ENCODE peak calls at places on chromosomes 16 and 17, in ten cellular contexts. One of them, this sample, is unnamed.

GRCh38 chr17:35010093-35010492 is 29.8 kb downstream of the LIG3 start:
- DNase-seq in mesenchymal stem cell: no peak
- DNase-seq in NCI-H2081: no peak
- DNase-seq in HT-29: no peak
- DNase-seq in CD8-positive, alpha-beta T cell: no peak
- DNase-seq in IMR-90: peak; percentile 17
- DNase-seq in cardiac fibroblast: no peak
- DNase-seq in cardiac muscle cell: no peak
- DNase-seq in stimulated activated naive B cell treated with anti-CD40 and anti-IgM and Interleukin-4, amounts not matched to agents 10 μg/mL and 1 μg/mL and 100 μg/mL, for 72 hours: no peak
- DNase-seq in choroid plexus epithelial cell: peak; percentile 28
- DNase-seq in this sample: peak; percentile 13

GRCh38 chr16:82177555-82177954 is 7.5 kb upstream of the MPHOSPH6 start:
- DNase-seq in choroid plexus epithelial cell: no peak
- DNase-seq in mesenchymal stem cell: no peak
- DNase-seq in cardiac fibroblast: no peak
- DNase-seq in stimulated activated naive B cell treated with anti-CD40 and anti-IgM and Interleukin-4, amounts not matched to agents 10 μg/mL and 1 μg/mL and 100 μg/mL, for 72 hours: no peak
- DNase-seq in NCI-H2081: no peak
- DNase-seq in cardiac muscle cell: no peak
- DNase-seq in CD8-positive, alpha-beta T cell: no peak
- DNase-seq in HT-29: no peak
- DNase-seq in IMR-90: no peak
- DNase-seq in this sample: no peak

GRCh38 chr17:75271955-75272847 is 1.2 kb upstream of the MIF4GD start:
- DNase-seq in mesenchymal stem cell: no peak
- DNase-seq in CD8-positive, alpha-beta T cell: no peak
- DNase-seq in HT-29: peak; percentile 40
- DNase-seq in IMR-90: peak; percentile 65
- DNase-seq in choroid plexus epithelial cell: no peak
- DNase-seq in cardiac fibroblast: no peak
- DNase-seq in cardiac muscle cell: peak; percentile 46
- DNase-seq in stimulated activated naive B cell treated with anti-CD40 and anti-IgM and Interleukin-4, amounts not matched to agents 10 μg/mL and 1 μg/mL and 100 μg/mL, for 72 hours: no peak
- DNase-seq in NCI-H2081: peak; percentile 21
- DNase-seq in this sample: peak; percentile 77

GRCh38 chr16:11097094-11097781 is 152.9 kb downstream of the CLEC16A start:
- DNase-seq in cardiac muscle cell: no peak
- DNase-seq in mesenchymal stem cell: no peak
- DNase-seq in stimulated activated naive B cell treated with anti-CD40 and anti-IgM and Interleukin-4, amounts not matched to agents 10 μg/mL and 1 μg/mL and 100 μg/mL, for 72 hours: no peak
- DNase-seq in HT-29: no peak
- DNase-seq in cardiac fibroblast: no peak
- DNase-seq in choroid plexus epithelial cell: no peak
- DNase-seq in IMR-90: no peak
- DNase-seq in NCI-H2081: no peak
- DNase-seq in CD8-positive, alpha-beta T cell: no peak
- DNase-seq in this sample: no peak

GRCh38 chr17:35731932-35732805 is 730 bp downstream of the RASL10B start:
- DNase-seq in choroid plexus epithelial cell: no peak
- DNase-seq in cardiac muscle cell: no peak
- DNase-seq in CD8-positive, alpha-beta T cell: no peak
- DNase-seq in NCI-H2081: no peak
- DNase-seq in HT-29: no peak
- DNase-seq in stimulated activated naive B cell treated with anti-CD40 and anti-IgM and Interleukin-4, amounts not matched to agents 10 μg/mL and 1 μg/mL and 100 μg/mL, for 72 hours: no peak
- DNase-seq in mesenchymal stem cell: peak; percentile 33
- DNase-seq in cardiac fibroblast: no peak
- DNase-seq in IMR-90: no peak
- DNase-seq in this sample: no peak

GRCh38 chr16:90019543-90020259 is 445 bp upstream of the DBNDD1 start:
- DNase-seq in stimulated activated naive B cell treated with anti-CD40 and anti-IgM and Interleukin-4, amounts not matched to agents 10 μg/mL and 1 μg/mL and 100 μg/mL, for 72 hours: no peak
- DNase-seq in mesenchymal stem cell: peak; percentile 81
- DNase-seq in cardiac muscle cell: no peak
- DNase-seq in NCI-H2081: peak; percentile 59
- DNase-seq in IMR-90: peak; percentile 89
- DNase-seq in cardiac fibroblast: peak; percentile 11
- DNase-seq in HT-29: peak; percentile 30
- DNase-seq in CD8-positive, alpha-beta T cell: peak; percentile 54
- DNase-seq in choroid plexus epithelial cell: peak; percentile 75
- DNase-seq in this sample: peak; percentile 77

GRCh38 chr16:76235025-76235424 is 42.2 kb upstream of the CNTNAP4 start:
- DNase-seq in cardiac fibroblast: no peak
- DNase-seq in cardiac muscle cell: no peak
- DNase-seq in IMR-90: no peak
- DNase-seq in choroid plexus epithelial cell: no peak
- DNase-seq in CD8-positive, alpha-beta T cell: no peak
- DNase-seq in HT-29: no peak
- DNase-seq in stimulated activated naive B cell treated with anti-CD40 and anti-IgM and Interleukin-4, amounts not matched to agents 10 μg/mL and 1 μg/mL and 100 μg/mL, for 72 hours: no peak
- DNase-seq in NCI-H2081: no peak
- DNase-seq in mesenchymal stem cell: no peak
- DNase-seq in this sample: no peak

GRCh38 chr16:83441523-83441922 is 366.3 kb upstream of the HSBP1 start:
- DNase-seq in cardiac muscle cell: no peak
- DNase-seq in NCI-H2081: no peak
- DNase-seq in CD8-positive, alpha-beta T cell: no peak
- DNase-seq in mesenchymal stem cell: no peak
- DNase-seq in stimulated activated naive B cell treated with anti-CD40 and anti-IgM and Interleukin-4, amounts not matched to agents 10 μg/mL and 1 μg/mL and 100 μg/mL, for 72 hours: no peak
- DNase-seq in IMR-90: peak; percentile 10
- DNase-seq in cardiac fibroblast: no peak
- DNase-seq in choroid plexus epithelial cell: no peak
- DNase-seq in HT-29: no peak
- DNase-seq in this sample: peak; percentile 60

GRCh38 chr16:56990407-56991286 is 1.3 kb downstream of the NLRC5 start:
- DNase-seq in IMR-90: no peak
- DNase-seq in cardiac muscle cell: no peak
- DNase-seq in HT-29: no peak
- DNase-seq in mesenchymal stem cell: no peak
- DNase-seq in stimulated activated naive B cell treated with anti-CD40 and anti-IgM and Interleukin-4, amounts not matched to agents 10 μg/mL and 1 μg/mL and 100 μg/mL, for 72 hours: no peak
- DNase-seq in NCI-H2081: no peak
- DNase-seq in choroid plexus epithelial cell: no peak
- DNase-seq in cardiac fibroblast: no peak
- DNase-seq in CD8-positive, alpha-beta T cell: no peak
- DNase-seq in this sample: no peak

GRCh38 chr16:1981972-1982574 is 804 bp upstream of the NOXO1 start:
- DNase-seq in mesenchymal stem cell: no peak
- DNase-seq in IMR-90: no peak
- DNase-seq in stimulated activated naive B cell treated with anti-CD40 and anti-IgM and Interleukin-4, amounts not matched to agents 10 μg/mL and 1 μg/mL and 100 μg/mL, for 72 hours: no peak
- DNase-seq in choroid plexus epithelial cell: no peak
- DNase-seq in cardiac muscle cell: no peak
- DNase-seq in HT-29: peak; percentile 94
- DNase-seq in CD8-positive, alpha-beta T cell: no peak
- DNase-seq in NCI-H2081: no peak
- DNase-seq in cardiac fibroblast: no peak
- DNase-seq in this sample: no peak

GRCh38 chr17:27276653-27277156 is 17.2 kb upstream of the WSB1 start:
- DNase-seq in cardiac muscle cell: peak; percentile 90
- DNase-seq in mesenchymal stem cell: no peak
- DNase-seq in choroid plexus epithelial cell: no peak
- DNase-seq in cardiac fibroblast: peak; percentile 66
- DNase-seq in NCI-H2081: no peak
- DNase-seq in CD8-positive, alpha-beta T cell: no peak
- DNase-seq in stimulated activated naive B cell treated with anti-CD40 and anti-IgM and Interleukin-4, amounts not matched to agents 10 μg/mL and 1 μg/mL and 100 μg/mL, for 72 hours: no peak
- DNase-seq in HT-29: no peak
- DNase-seq in IMR-90: peak; percentile 65
- DNase-seq in this sample: no peak

GRCh38 chr16:26951950-26952349 is 114.8 kb upstream of the C16orf82 start:
- DNase-seq in IMR-90: peak; percentile 18
- DNase-seq in HT-29: no peak
- DNase-seq in cardiac muscle cell: no peak
- DNase-seq in CD8-positive, alpha-beta T cell: no peak
- DNase-seq in mesenchymal stem cell: no peak
- DNase-seq in stimulated activated naive B cell treated with anti-CD40 and anti-IgM and Interleukin-4, amounts not matched to agents 10 μg/mL and 1 μg/mL and 100 μg/mL, for 72 hours: no peak
- DNase-seq in NCI-H2081: no peak
- DNase-seq in cardiac fibroblast: no peak
- DNase-seq in choroid plexus epithelial cell: peak; percentile 50
- DNase-seq in this sample: peak; percentile 3

GRCh38 chr16:1785846-1786170 is 3.0 kb downstream of the NUBP2 start:
- DNase-seq in IMR-90: no peak
- DNase-seq in stimulated activated naive B cell treated with anti-CD40 and anti-IgM and Interleukin-4, amounts not matched to agents 10 μg/mL and 1 μg/mL and 100 μg/mL, for 72 hours: no peak
- DNase-seq in HT-29: no peak
- DNase-seq in choroid plexus epithelial cell: no peak
- DNase-seq in CD8-positive, alpha-beta T cell: no peak
- DNase-seq in cardiac fibroblast: no peak
- DNase-seq in NCI-H2081: no peak
- DNase-seq in cardiac muscle cell: no peak
- DNase-seq in mesenchymal stem cell: no peak
- DNase-seq in this sample: no peak

GRCh38 chr17:35597604-35598003 is 10.5 kb downstream of the AP2B1 start:
- DNase-seq in CD8-positive, alpha-beta T cell: no peak
- DNase-seq in mesenchymal stem cell: no peak
- DNase-seq in NCI-H2081: no peak
- DNase-seq in choroid plexus epithelial cell: no peak
- DNase-seq in stimulated activated naive B cell treated with anti-CD40 and anti-IgM and Interleukin-4, amounts not matched to agents 10 μg/mL and 1 μg/mL and 100 μg/mL, for 72 hours: no peak
- DNase-seq in HT-29: no peak
- DNase-seq in IMR-90: no peak
- DNase-seq in cardiac fibroblast: no peak
- DNase-seq in cardiac muscle cell: no peak
- DNase-seq in this sample: no peak

GRCh38 chr16:12406840-12407690 is 396.6 kb downstream of the CPPED1 start:
- DNase-seq in mesenchymal stem cell: peak; percentile 48
- DNase-seq in stimulated activated naive B cell treated with anti-CD40 and anti-IgM and Interleukin-4, amounts not matched to agents 10 μg/mL and 1 μg/mL and 100 μg/mL, for 72 hours: no peak
- DNase-seq in cardiac muscle cell: no peak
- DNase-seq in cardiac fibroblast: no peak
- DNase-seq in HT-29: peak; percentile 34
- DNase-seq in NCI-H2081: no peak
- DNase-seq in IMR-90: peak; percentile 46
- DNase-seq in CD8-positive, alpha-beta T cell: no peak
- DNase-seq in choroid plexus epithelial cell: peak; percentile 19
- DNase-seq in this sample: peak; percentile 56

GRCh38 chr17:58331815-58332719 is 3.5 kb upstream of the TSPOAP1 start:
- DNase-seq in IMR-90: no peak
- DNase-seq in NCI-H2081: no peak
- DNase-seq in cardiac muscle cell: no peak
- DNase-seq in mesenchymal stem cell: no peak
- DNase-seq in choroid plexus epithelial cell: no peak
- DNase-seq in cardiac fibroblast: no peak
- DNase-seq in CD8-positive, alpha-beta T cell: peak; percentile 87
- DNase-seq in HT-29: no peak
- DNase-seq in stimulated activated naive B cell treated with anti-CD40 and anti-IgM and Interleukin-4, amounts not matched to agents 10 μg/mL and 1 μg/mL and 100 μg/mL, for 72 hours: peak; percentile 92
- DNase-seq in this sample: no peak

GRCh38 chr17:55734128-55734781 is 11.6 kb upstream of the TMEM100 start:
- DNase-seq in CD8-positive, alpha-beta T cell: no peak
- DNase-seq in stimulated activated naive B cell treated with anti-CD40 and anti-IgM and Interleukin-4, amounts not matched to agents 10 μg/mL and 1 μg/mL and 100 μg/mL, for 72 hours: no peak
- DNase-seq in cardiac fibroblast: no peak
- DNase-seq in cardiac muscle cell: peak; percentile 24
- DNase-seq in choroid plexus epithelial cell: peak; percentile 33
- DNase-seq in IMR-90: peak; percentile 66
- DNase-seq in HT-29: no peak
- DNase-seq in mesenchymal stem cell: peak; percentile 51
- DNase-seq in NCI-H2081: no peak
- DNase-seq in this sample: no peak

GRCh38 chr17:70437656-70438055 is 268.3 kb downstream of the KCNJ2 start:
- DNase-seq in cardiac muscle cell: no peak
- DNase-seq in choroid plexus epithelial cell: no peak
- DNase-seq in IMR-90: no peak
- DNase-seq in stimulated activated naive B cell treated with anti-CD40 and anti-IgM and Interleukin-4, amounts not matched to agents 10 μg/mL and 1 μg/mL and 100 μg/mL, for 72 hours: no peak
- DNase-seq in HT-29: no peak
- DNase-seq in cardiac fibroblast: no peak
- DNase-seq in NCI-H2081: no peak
- DNase-seq in CD8-positive, alpha-beta T cell: no peak
- DNase-seq in mesenchymal stem cell: peak; percentile 5
- DNase-seq in this sample: no peak

GRCh38 chr17:17514361-17514992 is 18.3 kb upstream of the RASD1 start:
- DNase-seq in NCI-H2081: no peak
- DNase-seq in choroid plexus epithelial cell: no peak
- DNase-seq in HT-29: no peak
- DNase-seq in CD8-positive, alpha-beta T cell: no peak
- DNase-seq in cardiac fibroblast: no peak
- DNase-seq in mesenchymal stem cell: no peak
- DNase-seq in IMR-90: no peak
- DNase-seq in cardiac muscle cell: no peak
- DNase-seq in stimulated activated naive B cell treated with anti-CD40 and anti-IgM and Interleukin-4, amounts not matched to agents 10 μg/mL and 1 μg/mL and 100 μg/mL, for 72 hours: no peak
- DNase-seq in this sample: no peak

GRCh38 chr17:44384823-44385286 is 4.6 kb downstream of the ITGA2B start:
- DNase-seq in choroid plexus epithelial cell: no peak
- DNase-seq in cardiac muscle cell: peak; percentile 25
- DNase-seq in mesenchymal stem cell: no peak
- DNase-seq in HT-29: no peak
- DNase-seq in IMR-90: no peak
- DNase-seq in NCI-H2081: no peak
- DNase-seq in cardiac fibroblast: no peak
- DNase-seq in CD8-positive, alpha-beta T cell: no peak
- DNase-seq in stimulated activated naive B cell treated with anti-CD40 and anti-IgM and Interleukin-4, amounts not matched to agents 10 μg/mL and 1 μg/mL and 100 μg/mL, for 72 hours: no peak
- DNase-seq in this sample: peak; percentile 25

GRCh38 chr16:89401641-89402445 is 88.5 kb downstream of the ANKRD11 start:
- DNase-seq in choroid plexus epithelial cell: peak; percentile 45
- DNase-seq in cardiac fibroblast: no peak
- DNase-seq in stimulated activated naive B cell treated with anti-CD40 and anti-IgM and Interleukin-4, amounts not matched to agents 10 μg/mL and 1 μg/mL and 100 μg/mL, for 72 hours: no peak
- DNase-seq in CD8-positive, alpha-beta T cell: no peak
- DNase-seq in mesenchymal stem cell: no peak
- DNase-seq in cardiac muscle cell: peak; percentile 15
- DNase-seq in NCI-H2081: no peak
- DNase-seq in IMR-90: no peak
- DNase-seq in HT-29: no peak
- DNase-seq in this sample: peak; percentile 73

GRCh38 chr16:78227855-78228254 is 128.4 kb downstream of the WWOX start:
- DNase-seq in HT-29: no peak
- DNase-seq in mesenchymal stem cell: peak; percentile 19
- DNase-seq in cardiac muscle cell: no peak
- DNase-seq in stimulated activated naive B cell treated with anti-CD40 and anti-IgM and Interleukin-4, amounts not matched to agents 10 μg/mL and 1 μg/mL and 100 μg/mL, for 72 hours: no peak
- DNase-seq in CD8-positive, alpha-beta T cell: no peak
- DNase-seq in NCI-H2081: peak; percentile 52
- DNase-seq in choroid plexus epithelial cell: no peak
- DNase-seq in IMR-90: no peak
- DNase-seq in cardiac fibroblast: no peak
- DNase-seq in this sample: no peak

GRCh38 chr16:48865511-48865910 is 255.5 kb upstream of the N4BP1 start:
- DNase-seq in IMR-90: no peak
- DNase-seq in NCI-H2081: no peak
- DNase-seq in mesenchymal stem cell: no peak
- DNase-seq in HT-29: no peak
- DNase-seq in stimulated activated naive B cell treated with anti-CD40 and anti-IgM and Interleukin-4, amounts not matched to agents 10 μg/mL and 1 μg/mL and 100 μg/mL, for 72 hours: no peak
- DNase-seq in CD8-positive, alpha-beta T cell: no peak
- DNase-seq in choroid plexus epithelial cell: no peak
- DNase-seq in cardiac muscle cell: no peak
- DNase-seq in cardiac fibroblast: no peak
- DNase-seq in this sample: no peak

GRCh38 chr17:39461911-39462641 is 790 bp downstream of the CDK12 start:
- DNase-seq in choroid plexus epithelial cell: peak; percentile 53
- DNase-seq in cardiac muscle cell: no peak
- DNase-seq in CD8-positive, alpha-beta T cell: peak; percentile 42
- DNase-seq in stimulated activated naive B cell treated with anti-CD40 and anti-IgM and Interleukin-4, amounts not matched to agents 10 μg/mL and 1 μg/mL and 100 μg/mL, for 72 hours: no peak
- DNase-seq in mesenchymal stem cell: peak; percentile 85
- DNase-seq in NCI-H2081: peak; percentile 45
- DNase-seq in cardiac fibroblast: no peak
- DNase-seq in HT-29: peak; percentile 39
- DNase-seq in IMR-90: peak; percentile 58
- DNase-seq in this sample: peak; percentile 75

GRCh38 chr17:43917348-43918025 is 10.2 kb upstream of the MPP2 start:
- DNase-seq in IMR-90: peak; percentile 10
- DNase-seq in HT-29: no peak
- DNase-seq in cardiac fibroblast: peak; percentile 43
- DNase-seq in choroid plexus epithelial cell: peak; percentile 52
- DNase-seq in cardiac muscle cell: peak; percentile 45
- DNase-seq in mesenchymal stem cell: peak; percentile 26
- DNase-seq in NCI-H2081: no peak
- DNase-seq in CD8-positive, alpha-beta T cell: peak; percentile 50
- DNase-seq in stimulated activated naive B cell treated with anti-CD40 and anti-IgM and Interleukin-4, amounts not matched to agents 10 μg/mL and 1 μg/mL and 100 μg/mL, for 72 hours: peak; percentile 42
- DNase-seq in this sample: peak; percentile 25

GRCh38 chr16:89922477-89922883 is 662 bp upstream of the TUBB3 start:
- DNase-seq in CD8-positive, alpha-beta T cell: no peak
- DNase-seq in HT-29: peak; percentile 38
- DNase-seq in mesenchymal stem cell: peak; percentile 97
- DNase-seq in choroid plexus epithelial cell: peak; percentile 94
- DNase-seq in IMR-90: peak; percentile 91
- DNase-seq in stimulated activated naive B cell treated with anti-CD40 and anti-IgM and Interleukin-4, amounts not matched to agents 10 μg/mL and 1 μg/mL and 100 μg/mL, for 72 hours: no peak
- DNase-seq in cardiac muscle cell: peak; percentile 92
- DNase-seq in NCI-H2081: peak; percentile 35
- DNase-seq in cardiac fibroblast: peak; percentile 93
- DNase-seq in this sample: peak; percentile 96

GRCh38 chr16:87587636-87588035 is 14.7 kb upstream of the JPH3 start:
- DNase-seq in HT-29: no peak
- DNase-seq in cardiac fibroblast: no peak
- DNase-seq in cardiac muscle cell: no peak
- DNase-seq in mesenchymal stem cell: no peak
- DNase-seq in choroid plexus epithelial cell: no peak
- DNase-seq in stimulated activated naive B cell treated with anti-CD40 and anti-IgM and Interleukin-4, amounts not matched to agents 10 μg/mL and 1 μg/mL and 100 μg/mL, for 72 hours: no peak
- DNase-seq in NCI-H2081: no peak
- DNase-seq in IMR-90: no peak
- DNase-seq in CD8-positive, alpha-beta T cell: no peak
- DNase-seq in this sample: no peak

GRCh38 chr17:48024149-48025039 is 13.2 kb downstream of the COPZ2 start:
- DNase-seq in cardiac fibroblast: peak; percentile 58
- DNase-seq in cardiac muscle cell: peak; percentile 38
- DNase-seq in CD8-positive, alpha-beta T cell: peak; percentile 32
- DNase-seq in mesenchymal stem cell: no peak
- DNase-seq in NCI-H2081: peak; percentile 64
- DNase-seq in IMR-90: no peak
- DNase-seq in choroid plexus epithelial cell: no peak
- DNase-seq in stimulated activated naive B cell treated with anti-CD40 and anti-IgM and Interleukin-4, amounts not matched to agents 10 μg/mL and 1 μg/mL and 100 μg/mL, for 72 hours: no peak
- DNase-seq in HT-29: peak; percentile 89
- DNase-seq in this sample: peak; percentile 71